ENCODE peak calls at places on chromosomes 1 and 21, in seven cellular contexts. Q is K562, W is HepG2, R is HCT116, G is SK-N-SH, P is GM12878, N is H1. X is an unnamed sample.
A peak's percentile ranks its signal among the peaks of the same experiment; 100 is the strongest.

GRCh38 chr1:78032964-78033796 is 12.6 kb upstream of the GIPC2 start:
- DNase-seq in Q (no peak), W (no peak), R (no peak), G (no peak), P (no peak), N (no peak), X (no peak)

GRCh38 chr21:32329331-32329730 is 30.7 kb downstream of the MRAP start:
- DNase-seq in Q (no peak), W (no peak), R (no peak), G (no peak), P (no peak), N (no peak), X (no peak)

GRCh38 chr21:46121286-46122221 is 23.6 kb downstream of the COL6A2 start:
- DNase-seq in Q (no peak), W (no peak), R (no peak), G (peak; percentile 23), P (no peak), N (no peak), X (no peak)

GRCh38 chr1:1325288-1326074 is 879 bp downstream of the CPTP start:
- DNase-seq in Q (no peak), W (no peak), R (no peak), G (no peak), P (no peak), N (no peak), X (peak; percentile 65)

GRCh38 chr1:184743062-184743756 is 11.4 kb downstream of the EDEM3 start:
- DNase-seq in Q (no peak), W (no peak), R (no peak), G (no peak), P (peak; percentile 57), N (no peak), X (no peak)

GRCh38 chr1:104402178-104402577 is 652.5 kb downstream of the AMY1C start:
- DNase-seq in Q (no peak), W (no peak), R (no peak), G (no peak), P (no peak), N (no peak), X (no peak)

GRCh38 chr21:45698493-45698947 is 55.0 kb downstream of the PCBP3 start:
- DNase-seq in Q (no peak), W (no peak), R (no peak), G (no peak), P (no peak), N (no peak), X (no peak)

GRCh38 chr1:227943354-227943753 is 4.4 kb downstream of the WNT9A start:
- DNase-seq in Q (no peak), W (no peak), R (no peak), G (no peak), P (no peak), N (no peak), X (no peak)

GRCh38 chr1:916173-917075 is 7.3 kb upstream of the SAMD11 start:
- DNase-seq in Q (peak; percentile 48), W (no peak), R (no peak), G (peak; percentile 91), P (no peak), N (no peak), X (no peak)

GRCh38 chr1:112716133-112716720 is 1.1 kb upstream of the PPM1J start:
- DNase-seq in Q (peak; percentile 83), W (peak; percentile 77), R (peak; percentile 89), G (peak; percentile 89), P (no peak), N (peak; percentile 88), X (peak; percentile 68)

GRCh38 chr21:45504021-45504515 is 38.2 kb downstream of the SLC19A1 start:
- DNase-seq in Q (peak; percentile 36), W (no peak), R (no peak), G (no peak), P (no peak), N (no peak), X (no peak)

GRCh38 chr1:29267341-29268070 is 31.2 kb downstream of the PTPRU start:
- DNase-seq in Q (no peak), W (no peak), R (no peak), G (no peak), P (no peak), N (no peak), X (no peak)

GRCh38 chr1:151942882-151943281 is 33.6 kb upstream of the THEM4 start:
- DNase-seq in Q (no peak), W (no peak), R (no peak), G (no peak), P (no peak), N (no peak), X (no peak)

GRCh38 chr1:31792541-31792940 is 23.3 kb downstream of the SPOCD1 start:
- DNase-seq in Q (no peak), W (no peak), R (no peak), G (no peak), P (no peak), N (no peak), X (no peak)

GRCh38 chr1:181483084-181483559 is at the start of gene CACNA1E:
- DNase-seq in Q (no peak), W (no peak), R (no peak), G (no peak), P (no peak), N (no peak), X (no peak)

GRCh38 chr21:17513214-17514123 is 626 bp downstream of the CXADR start:
- DNase-seq in Q (peak; percentile 13), W (peak; percentile 16), R (no peak), G (peak; percentile 74), P (no peak), N (no peak), X (peak; percentile 55)

GRCh38 chr1:207805841-207806421 is 54.1 kb downstream of the CD46 start:
- DNase-seq in Q (peak; percentile 88), W (no peak), R (no peak), G (no peak), P (no peak), N (no peak), X (no peak)

GRCh38 chr1:39089811-39090519 is 63.8 kb downstream of the NDUFS5 start:
- DNase-seq in Q (no peak), W (no peak), R (no peak), G (no peak), P (no peak), N (no peak), X (peak; percentile 48)

GRCh38 chr1:62356257-62356835 is 37.1 kb upstream of the KANK4 start:
- DNase-seq in Q (no peak), W (no peak), R (peak; percentile 19), G (no peak), P (peak; percentile 9), N (no peak), X (no peak)

GRCh38 chr1:202959276-202959620 is 1.1 kb upstream of the ADIPOR1 start:
- DNase-seq in Q (peak; percentile 33), W (peak; percentile 74), R (peak; percentile 43), G (no peak), P (no peak), N (no peak), X (no peak)

GRCh38 chr1:95312181-95312580 is 78.2 kb downstream of the RWDD3 start:
- DNase-seq in Q (no peak), W (no peak), R (no peak), G (no peak), P (no peak), N (no peak), X (no peak)

GRCh38 chr1:95308276-95308675 is 74.3 kb downstream of the RWDD3 start:
- DNase-seq in Q (no peak), W (no peak), R (no peak), G (no peak), P (no peak), N (no peak), X (no peak)

GRCh38 chr1:95311006-95311405 is 77.0 kb downstream of the RWDD3 start:
- DNase-seq in Q (no peak), W (no peak), R (no peak), G (peak; percentile 37), P (no peak), N (no peak), X (no peak)

GRCh38 chr1:95311762-95312161 is 77.8 kb downstream of the RWDD3 start:
- DNase-seq in Q (no peak), W (no peak), R (no peak), G (no peak), P (no peak), N (no peak), X (no peak)

GRCh38 chr1:95309031-95309459 is 75.0 kb downstream of the RWDD3 start:
- DNase-seq in Q (peak; percentile 51), W (peak; percentile 32), R (peak; percentile 42), G (peak; percentile 73), P (no peak), N (no peak), X (peak; percentile 58)
- TF ChIP-seq JUND in Q (no peak), W (no peak), R (no peak), G (no peak), P (no peak), N (no peak), X (no peak)

GRCh38 chr1:168470821-168471473 is 72.8 kb downstream of the XCL2 start:
- DNase-seq in Q (peak; percentile 22), W (peak; percentile 56), R (peak; percentile 77), G (no peak), P (no peak), N (no peak), X (no peak)
- TF ChIP-seq JUND in Q (peak; percentile 42), W (no peak), R (peak; percentile 61), G (peak; percentile 84), P (no peak), N (no peak), X (no peak)

GRCh38 chr1:165793951-165794350 is 25.3 kb upstream of the TMCO1 start:
- DNase-seq in Q (no peak), W (no peak), R (no peak), G (no peak), P (no peak), N (no peak), X (no peak)

GRCh38 chr1:165795894-165796293 is 27.2 kb upstream of the TMCO1 start:
- DNase-seq in Q (no peak), W (no peak), R (no peak), G (no peak), P (no peak), N (no peak), X (no peak)

DNA sequence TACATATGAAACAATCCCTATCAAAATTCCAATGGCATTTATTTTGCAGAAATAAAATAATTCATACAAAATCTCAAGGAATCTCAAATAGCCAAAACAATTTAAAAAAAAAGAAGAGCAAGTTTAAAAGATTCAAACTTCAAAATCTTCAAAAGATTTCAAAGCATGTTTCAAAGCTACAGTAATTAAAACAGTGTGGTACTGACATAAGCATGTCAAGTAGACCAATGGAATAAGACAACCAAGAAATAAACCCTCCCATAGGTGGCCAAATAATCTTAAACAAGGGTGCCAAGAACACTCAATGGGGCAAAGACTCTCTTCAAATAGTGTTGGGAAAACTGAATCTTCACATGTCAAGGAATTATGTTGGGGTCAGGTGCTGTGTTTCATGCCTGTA is 28.0 kb upstream of the UCK2 start:
- DNase-seq in Q (no peak), W (no peak), R (no peak), G (no peak), P (no peak), N (no peak), X (no peak)
- TF ChIP-seq JUND in Q (no peak), W (no peak), R (no peak), G (no peak), P (no peak), N (no peak), X (no peak)

GRCh38 chr1:170908942-170909341 is 26.4 kb upstream of the MROH9 start:
- DNase-seq in Q (no peak), W (no peak), R (no peak), G (no peak), P (no peak), N (no peak), X (no peak)

DNA sequence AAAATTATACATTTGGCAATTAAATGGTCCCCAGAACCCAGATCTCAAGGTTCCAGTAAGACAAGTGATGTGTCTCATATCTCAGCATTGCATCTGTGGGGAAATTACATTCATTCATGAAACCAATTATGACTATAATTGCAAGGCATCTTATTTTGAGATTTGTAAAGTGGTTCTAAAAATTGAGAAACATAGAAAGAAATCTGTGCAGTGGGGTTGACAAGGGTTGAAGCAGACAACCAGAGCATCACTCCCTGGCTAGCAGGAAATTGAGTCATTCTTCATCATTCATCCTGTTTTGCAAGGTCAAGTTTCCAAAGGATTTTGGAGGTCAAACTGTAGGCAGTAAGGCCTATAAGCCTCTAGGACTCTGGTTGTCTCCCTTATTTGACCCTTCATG is 25.1 kb upstream of the MROH9 start:
- DNase-seq in Q (no peak), W (no peak), R (no peak), G (no peak), P (no peak), N (no peak), X (no peak)
- TF ChIP-seq JUND in Q (no peak), W (no peak), R (no peak), G (peak; percentile 91), P (no peak), N (no peak), X (no peak)

X was measured in T47D.